ENCODE peak calls at places on chromosomes 2 and 18, in five cellular contexts. B, N, E, P and Q are unnamed samples. For H3K4me1, the result is how much of the 10 kb centered on the place peaks cover.

GRCh38 chr2:182463760-182464159 is 36.9 kb upstream of the PDE1A start:
- DNase-seq in B (no peak), N (no peak), E (no peak), P (no peak), Q (no peak)

GRCh38 chr2:36701391-36701795 is 4.9 kb downstream of the VIT start:
- DNase-seq in B (no peak), N (no peak), E (no peak), P (no peak), Q (peak)

GRCh38 chr2:31987454-31987853 is 23.4 kb downstream of the MEMO1 start:
- DNase-seq in B (no peak), N (no peak), E (no peak), P (no peak), Q (no peak)

GRCh38 chr18:10353791-10354190 is 100.6 kb upstream of the APCDD1 start:
- DNase-seq in B (no peak), N (no peak), E (no peak), P (no peak), Q (no peak)

GRCh38 chr2:237495521-237496117 is 8.6 kb downstream of the MLPH start:
- DNase-seq in B (no peak), N (no peak), E (no peak), P (no peak), Q (no peak)

GRCh38 chr2:3505771-3506170 is 13.6 kb downstream of the ADI1 start:
- DNase-seq in B (no peak), N (no peak), E (no peak), P (no peak), Q (no peak)

GRCh38 chr2:60415814-60416213 is 137.6 kb downstream of the BCL11A start:
- DNase-seq in B (no peak), N (no peak), E (no peak), P (no peak), Q (no peak)

GRCh38 chr2:219508933-219509779 is 5.1 kb upstream of the ASIC4 start:
- DNase-seq in B (no peak), N (no peak), E (no peak), P (no peak), Q (peak)

GRCh38 chr2:112636605-112637288 is 9.0 kb upstream of the SLC20A1 start:
- DNase-seq in B (no peak), N (no peak), E (no peak), P (no peak), Q (no peak)

GRCh38 chr2:108492364-108492763 is 41.9 kb upstream of the LIMS1 start:
- DNase-seq in B (peak), N (no peak), E (no peak), P (peak), Q (no peak)

GRCh38 chr2:96359310-96359709 is 23.7 kb downstream of the NCAPH start:
- DNase-seq in B (no peak), N (no peak), E (no peak), P (no peak), Q (no peak)
- TF ChIP-seq JUNB in B (no peak), N (no peak), E (no peak), P (no peak), Q (no peak)

GRCh38 chr2:65116645-65117044 is 13.3 kb downstream of the RAB1A start:
- DNase-seq in B (no peak), N (no peak), E (no peak), P (no peak), Q (no peak)

GRCh38 chr2:65122313-65122712 is 7.6 kb downstream of the RAB1A start:
- DNase-seq in B (no peak), N (no peak), E (no peak), P (no peak), Q (no peak)

GRCh38 chr2:65120990-65121693 is 8.8 kb downstream of the RAB1A start:
- DNase-seq in B (no peak), N (no peak), E (no peak), P (no peak), Q (no peak)
- H3K4me1 ChIP-seq in B (under half), N (under half), E (under half), P (under half), Q (under half)

DNA sequence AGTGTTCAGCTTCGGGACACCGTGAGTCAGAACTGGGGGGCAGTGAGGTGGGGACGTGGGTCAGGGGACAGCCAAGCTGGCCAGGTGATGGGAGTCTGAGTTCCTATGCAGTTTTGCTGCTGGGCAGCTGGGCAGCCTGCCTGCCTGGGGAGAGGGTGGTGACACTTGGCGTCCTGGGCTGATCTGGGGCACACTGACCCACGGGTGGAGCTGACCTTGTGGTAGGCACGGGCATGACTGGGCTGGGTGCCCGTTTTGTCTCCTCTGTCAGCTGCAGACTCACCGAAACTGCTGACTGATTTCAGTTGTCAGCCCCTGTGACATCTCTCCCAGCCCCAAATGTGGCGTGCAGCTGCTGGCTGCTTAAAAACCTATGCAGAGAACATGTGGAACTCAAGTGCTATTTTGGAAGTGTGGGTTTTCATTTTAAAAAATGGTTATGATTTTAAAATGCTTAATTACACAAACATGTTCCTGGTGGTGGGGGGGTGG is 32.6 kb upstream of the E2F6 start:
- DNase-seq in B (no peak), N (no peak), E (peak), P (peak), Q (no peak)
- TF ChIP-seq JUNB in B (no peak), N (no peak), E (peak), P (no peak), Q (no peak)

GRCh38 chr2:109500910-109501309 is 112.9 kb downstream of the SEPTIN10 start:
- DNase-seq in B (no peak), N (no peak), E (no peak), P (no peak), Q (no peak)

GRCh38 chr2:109497911-109498870 is 115.6 kb downstream of the SEPTIN10 start:
- DNase-seq in B (no peak), N (no peak), E (no peak), P (no peak), Q (no peak)

GRCh38 chr2:109501461-109501860 is 112.3 kb downstream of the SEPTIN10 start:
- DNase-seq in B (no peak), N (no peak), E (no peak), P (no peak), Q (no peak)

GRCh38 chr2:109498906-109499305 is 114.9 kb downstream of the SEPTIN10 start:
- DNase-seq in B (no peak), N (no peak), E (no peak), P (no peak), Q (no peak)

DNA sequence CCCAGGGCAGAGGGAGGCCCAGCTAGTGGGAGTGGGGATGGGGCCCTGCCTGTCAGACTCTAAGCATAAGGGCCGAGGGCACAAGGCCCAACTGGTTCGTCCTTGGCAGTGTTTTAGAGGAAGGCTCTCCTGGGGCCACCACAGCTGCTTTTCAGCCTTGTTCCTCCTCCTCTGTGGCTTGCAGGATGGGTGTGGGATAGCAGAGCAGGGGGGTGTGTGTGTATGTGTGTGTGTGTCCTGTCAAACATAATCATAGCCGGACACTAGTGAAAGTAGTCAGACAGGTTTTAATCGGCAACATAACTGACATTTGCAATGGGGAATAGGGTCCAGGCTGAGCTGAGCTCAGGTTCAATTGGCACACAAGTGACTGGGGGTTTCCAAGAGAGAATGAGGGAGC is 114.2 kb downstream of the SEPTIN10 start:
- DNase-seq in B (no peak), N (no peak), E (no peak), P (no peak), Q (no peak)
- H3K4me1 ChIP-seq in B (under half), N (under half), E (under half), P (under half), Q (under half)

GRCh38 chr2:201937343-201937742 is 96.3 kb upstream of the FZD7 start:
- DNase-seq in B (no peak), N (no peak), E (no peak), P (no peak), Q (no peak)

GRCh38 chr2:201938816-201939180 is 94.9 kb upstream of the FZD7 start:
- DNase-seq in B (no peak), N (no peak), E (no peak), P (no peak), Q (no peak)

GRCh38 chr2:201936817-201937216 is 96.8 kb upstream of the FZD7 start:
- DNase-seq in B (no peak), N (no peak), E (no peak), P (peak), Q (no peak)

GRCh38 chr2:201938151-201938815 is 95.4 kb upstream of the FZD7 start:
- DNase-seq in B (no peak), N (no peak), E (no peak), P (no peak), Q (no peak)

GRCh38 chr2:201939366-201939985 is 94.2 kb upstream of the FZD7 start:
- DNase-seq in B (no peak), N (no peak), E (no peak), P (no peak), Q (no peak)
- TF ChIP-seq JUNB in B (no peak), N (no peak), E (no peak), P (no peak), Q (no peak)